ENCODE peak calls at places on chromosomes 7 and 10, in five cellular contexts. C is H9; X is fibroblast of mammary gland; Y is heart right ventricle; N is CD4-positive, alpha-beta T cell. I is an unnamed sample.
A peak's percentile ranks its signal among the peaks of the same experiment; 100 is the strongest.

GRCh38 chr10:46550795-46551700 is 5.4 kb downstream of the GPRIN2 start:
- DNase-seq in C (peak; percentile 25), X (no peak), Y (peak; percentile 3), N (no peak), I (no peak)

GRCh38 chr10:1573981-1574380 is 163.3 kb downstream of the ADARB2 start:
- DNase-seq in C (no peak), X (no peak), Y (no peak), N (no peak), I (no peak)

GRCh38 chr7:122307228-122307619 is 2.7 kb upstream of the FEZF1 start:
- DNase-seq in C (peak; percentile 64), X (no peak), Y (no peak), N (no peak), I (no peak)

GRCh38 chr10:107618461-107619093 is 454.1 kb upstream of the SORCS1 start:
- DNase-seq in C (no peak), X (no peak), Y (no peak), N (no peak), I (no peak)

GRCh38 chr7:138359891-138360582 is 100.0 kb upstream of the TRIM24 start:
- DNase-seq in C (no peak), X (no peak), Y (no peak), N (no peak), I (no peak)

GRCh38 chr10:130359711-130360110 is 223.5 kb downstream of the GLRX3 start:
- DNase-seq in C (no peak), X (no peak), Y (no peak), N (no peak), I (no peak)

GRCh38 chr7:35818513-35818912 is 17.7 kb downstream of the SEPTIN7 start:
- DNase-seq in C (no peak), X (no peak), Y (no peak), N (no peak), I (no peak)

GRCh38 chr7:730501-731439 is 3.7 kb upstream of the PRKAR1B start:
- DNase-seq in C (no peak), X (no peak), Y (no peak), N (no peak), I (peak; percentile 34)

GRCh38 chr7:80760292-80760691 is 121.8 kb downstream of the CD36 start:
- DNase-seq in C (no peak), X (no peak), Y (no peak), N (no peak), I (peak; percentile 60)

GRCh38 chr7:24732646-24733413 is 24.4 kb downstream of the GSDME start:
- DNase-seq in C (no peak), X (peak; percentile 76), Y (no peak), N (no peak), I (peak; percentile 71)

GRCh38 chr7:65827366-65827765 is 45.5 kb upstream of the VKORC1L1 start:
- DNase-seq in C (no peak), X (peak; percentile 59), Y (no peak), N (no peak), I (no peak)

GRCh38 chr10:24483701-24484100 is 240.0 kb downstream of the ARHGAP21 start:
- DNase-seq in C (peak; percentile 56), X (peak; percentile 45), Y (no peak), N (no peak), I (peak; percentile 71)

GRCh38 chr10:16887565-16887964 is 70.3 kb upstream of the RSU1 start:
- DNase-seq in C (no peak), X (peak; percentile 86), Y (no peak), N (no peak), I (peak; percentile 62)

GRCh38 chr7:124603066-124603465 is 162.5 kb downstream of the GPR37 start:
- DNase-seq in C (no peak), X (no peak), Y (no peak), N (no peak), I (no peak)

GRCh38 chr10:122044713-122045112 is 55.8 kb downstream of the TACC2 start:
- DNase-seq in C (no peak), X (peak; percentile 52), Y (peak; percentile 50), N (no peak), I (peak; percentile 30)

GRCh38 chr10:110388682-110389052 is 83.9 kb upstream of the SMNDC1 start:
- DNase-seq in C (no peak), X (no peak), Y (no peak), N (no peak), I (no peak)
- TF ChIP-seq CTCF in C (peak; percentile 32), X (no peak), Y (no peak), N (no peak), I (no peak)

DNA sequence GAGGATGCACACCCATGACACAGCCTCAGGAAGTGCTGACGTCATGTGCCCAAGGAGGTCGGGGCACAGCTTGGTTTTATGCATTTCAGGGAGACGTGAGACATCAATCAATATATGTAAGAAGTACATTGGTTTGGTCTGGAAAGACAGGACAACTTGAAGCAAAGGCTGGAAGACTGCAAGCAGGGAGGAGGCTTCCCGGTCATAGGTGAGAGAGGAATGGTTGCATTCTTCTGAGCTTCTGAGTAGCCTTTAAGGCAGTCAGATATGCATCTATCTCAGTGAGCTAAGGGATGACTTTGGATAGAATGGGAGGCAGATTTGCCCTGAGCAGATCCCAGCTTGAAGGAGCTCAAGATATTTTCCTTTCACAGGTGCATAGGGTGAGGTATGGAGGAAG is 349.5 kb downstream of the TYW1 start:
- DNase-seq in C (no peak), X (no peak), Y (no peak), N (no peak), I (no peak)
- TF ChIP-seq CTCF in C (no peak), X (no peak), Y (no peak), N (no peak), I (no peak)

GRCh38 chr10:5305374-5305773 is 59.4 kb upstream of the UCN3 start:
- DNase-seq in C (no peak), X (peak; percentile 87), Y (no peak), N (no peak), I (peak; percentile 6)
- TF ChIP-seq CTCF in C (no peak), X (peak; percentile 79), Y (no peak), N (no peak), I (peak; percentile 25)

DNA sequence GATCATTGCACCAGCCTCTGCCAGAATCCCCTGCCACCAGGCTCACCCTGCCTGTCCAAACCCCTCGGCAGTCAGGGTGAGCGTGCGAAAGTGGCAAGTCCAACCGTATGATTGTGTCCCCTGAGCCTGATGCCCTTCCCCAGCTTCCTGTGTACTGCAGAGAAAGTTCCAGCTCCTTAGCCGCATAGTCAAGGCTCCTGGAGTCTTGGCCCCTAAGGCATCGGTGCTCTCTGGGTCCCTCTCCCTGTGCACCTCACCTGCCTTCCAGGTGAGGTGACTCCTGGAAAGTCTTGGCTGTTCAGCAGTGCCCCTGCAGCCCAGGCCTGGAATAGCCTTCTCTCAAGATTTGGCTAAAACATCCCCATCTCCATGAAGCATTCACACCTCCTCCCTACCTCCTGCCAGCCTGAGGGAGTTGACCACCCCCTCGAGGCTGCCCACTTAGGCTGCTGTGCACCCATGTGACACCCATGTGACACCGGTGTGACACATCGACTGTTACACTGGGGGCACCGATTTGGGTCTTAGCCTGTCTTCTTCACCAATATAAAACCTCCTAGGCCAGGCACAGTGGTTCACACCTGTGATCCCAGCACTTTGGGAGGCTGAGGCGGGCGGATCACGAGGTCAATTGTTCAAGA is 56.2 kb upstream of the ELN start:
- DNase-seq in C (peak; percentile 84), X (no peak), Y (no peak), N (no peak), I (no peak)
- TF ChIP-seq CTCF in C (peak; percentile 70), X (no peak), Y (no peak), N (no peak), I (peak; percentile 20)

DNA sequence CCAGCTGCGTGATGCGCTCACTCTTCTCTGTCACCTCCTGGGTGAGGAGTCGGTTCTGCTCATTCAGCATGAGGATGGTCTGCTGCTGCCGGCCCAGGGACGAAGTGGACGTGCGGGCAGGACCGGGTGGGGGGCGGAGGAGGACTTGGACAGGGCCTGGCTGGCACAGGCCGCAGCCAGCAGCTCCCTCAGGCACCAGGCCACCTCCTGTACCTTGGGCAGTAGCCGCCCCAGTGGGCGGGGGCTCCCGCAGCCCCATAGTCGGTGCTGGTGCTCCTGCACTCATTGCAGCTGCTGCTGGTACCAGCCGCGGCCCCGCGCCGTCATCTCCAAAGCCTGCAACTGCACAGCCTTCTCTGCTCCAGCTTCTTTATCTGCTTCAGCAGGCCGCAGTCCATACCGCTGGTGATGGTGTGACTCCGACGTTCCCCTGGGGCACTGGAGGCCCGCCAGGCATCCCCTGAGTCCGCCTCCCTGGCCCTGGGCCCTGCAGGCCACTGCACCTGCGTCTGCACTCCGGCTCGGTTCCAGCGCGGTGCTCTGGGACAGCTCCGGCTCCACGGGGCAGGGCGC is 884.9 kb upstream of the ZNF722 start:
- DNase-seq in C (no peak), X (no peak), Y (no peak), N (no peak), I (no peak)
- TF ChIP-seq CTCF in C (no peak), X (no peak), Y (no peak), N (no peak), I (no peak)

GRCh38 chr7:27048438-27048837 is 47.4 kb downstream of the HOXA1 start:
- DNase-seq in C (peak; percentile 79), X (no peak), Y (no peak), N (no peak), I (no peak)
- TF ChIP-seq CTCF in C (peak; percentile 34), X (no peak), Y (no peak), N (no peak), I (no peak)

GRCh38 chr7:95470452-95470851 is 15.3 kb upstream of the ASB4 start:
- DNase-seq in C (no peak), X (peak; percentile 68), Y (peak; percentile 9), N (no peak), I (peak; percentile 75)
- TF ChIP-seq CTCF in C (no peak), X (no peak), Y (no peak), N (no peak), I (no peak)

GRCh38 chr7:11492307-11492706 is 339.7 kb downstream of the THSD7A start:
- DNase-seq in C (no peak), X (peak; percentile 20), Y (no peak), N (no peak), I (no peak)
- TF ChIP-seq CTCF in C (no peak), X (no peak), Y (no peak), N (no peak), I (no peak)

GRCh38 chr10:104546756-104547155 is 94.3 kb upstream of the SORCS3 start:
- DNase-seq in C (peak; percentile 32), X (no peak), Y (no peak), N (no peak), I (no peak)
- TF ChIP-seq CTCF in C (peak; percentile 49), X (no peak), Y (no peak), N (no peak), I (no peak)

DNA sequence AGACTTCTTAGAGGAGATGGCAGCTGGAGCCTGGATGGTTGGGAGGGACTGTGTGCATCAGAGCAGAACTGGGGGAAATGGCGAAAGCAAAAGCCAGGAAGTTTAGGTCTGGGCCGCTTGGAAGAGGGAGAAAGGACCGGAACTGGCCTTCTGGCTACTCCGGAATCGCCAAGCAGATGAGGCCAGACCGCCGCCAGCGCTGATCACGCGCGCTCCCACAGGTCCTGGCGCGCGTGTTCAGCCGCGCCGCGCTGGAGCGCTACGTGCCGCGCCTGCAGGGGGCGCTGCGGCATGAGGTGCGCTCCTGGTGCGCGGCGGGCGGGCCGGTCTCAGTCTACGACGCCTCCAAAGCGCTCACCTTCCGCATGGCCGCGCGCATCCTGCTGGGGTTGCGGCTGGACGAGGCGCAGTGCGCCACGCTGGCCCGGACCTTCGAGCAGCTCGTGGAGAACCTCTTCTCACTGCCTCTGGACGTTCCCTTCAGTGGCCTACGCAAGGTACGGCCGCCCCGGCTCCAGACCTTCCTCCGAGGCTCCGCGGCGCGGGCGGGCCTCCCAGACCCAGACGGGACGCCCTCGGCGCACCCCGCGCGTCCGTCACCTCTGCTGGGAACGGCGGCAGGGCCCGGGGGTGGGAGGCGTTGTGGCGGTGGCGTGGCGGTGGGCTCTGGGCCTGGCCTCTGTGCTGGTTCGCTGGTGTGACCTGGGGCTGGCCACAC is 2.1 kb downstream of the CYP26C1 start:
- DNase-seq in C (peak; percentile 71), X (peak; percentile 30), Y (no peak), N (no peak), I (no peak)
- TF ChIP-seq CTCF in C (peak; percentile 91), X (no peak), Y (peak; percentile 53), N (peak; percentile 15), I (peak; percentile 37)